ENCODE peak calls at places on chromosomes 2 and 18, in eight cellular contexts. G, A, Y, T, O, C, Z and B are unnamed samples.

GRCh38 chr2:215060851-215061541 is 77.4 kb downstream of the ABCA12 start:
- DNase-seq in G (no peak), A (no peak), Y (no peak), T (peak; percentile 36), O (no peak), C (no peak), Z (no peak), B (no peak)

GRCh38 chr2:73759287-73759764 is 20.6 kb downstream of the DUSP11 start:
- DNase-seq in G (no peak), A (no peak), Y (peak; percentile 54), T (no peak), O (no peak), C (peak; percentile 92), Z (no peak), B (no peak)

GRCh38 chr18:39494211-39494896 is 1928.8 kb upstream of the CELF4 start:
- DNase-seq in G (no peak), A (no peak), Y (no peak), T (no peak), O (no peak), C (no peak), Z (no peak), B (no peak)

GRCh38 chr2:118490323-118490722 is 357.1 kb downstream of the EN1 start:
- DNase-seq in G (no peak), A (no peak), Y (no peak), T (no peak), O (no peak), C (no peak), Z (peak; percentile 68), B (no peak)

GRCh38 chr2:216606551-216607527 is 26.4 kb upstream of the IGFBP2 start:
- DNase-seq in G (peak; percentile 2), A (no peak), Y (no peak), T (no peak), O (peak; percentile 82), C (no peak), Z (peak; percentile 77), B (no peak)

GRCh38 chr2:201448701-201449100 is 2.6 kb downstream of the TRAK2 start:
- DNase-seq in G (peak; percentile 30), A (no peak), Y (no peak), T (no peak), O (no peak), C (no peak), Z (no peak), B (no peak)

GRCh38 chr2:202261531-202261930 is 4.0 kb upstream of the NOP58 start:
- DNase-seq in G (no peak), A (no peak), Y (no peak), T (no peak), O (no peak), C (no peak), Z (no peak), B (no peak)

GRCh38 chr2:218340656-218341055 is 16.0 kb upstream of the CATIP start:
- DNase-seq in G (no peak), A (no peak), Y (no peak), T (peak; percentile 34), O (no peak), C (no peak), Z (no peak), B (no peak)

GRCh38 chr2:43133708-43134570 is 92.5 kb downstream of the ZFP36L2 start:
- DNase-seq in G (peak; percentile 71), A (peak; percentile 77), Y (no peak), T (peak; percentile 78), O (peak; percentile 95), C (no peak), Z (no peak), B (no peak)

GRCh38 chr18:67232406-67232805 is 284.1 kb downstream of the DSEL start:
- DNase-seq in G (no peak), A (no peak), Y (no peak), T (peak; percentile 29), O (no peak), C (peak; percentile 90), Z (no peak), B (peak; percentile 9)

GRCh38 chr2:43057026-43057741 is 169.2 kb downstream of the ZFP36L2 start:
- DNase-seq in G (no peak), A (no peak), Y (no peak), T (peak; percentile 72), O (peak; percentile 64), C (no peak), Z (no peak), B (no peak)

GRCh38 chr18:58792086-58792485 is 72.6 kb upstream of the ZNF532 start:
- DNase-seq in G (no peak), A (no peak), Y (no peak), T (no peak), O (no peak), C (no peak), Z (no peak), B (no peak)

GRCh38 chr2:107809835-107810234 is 16.9 kb upstream of the RGPD4 start:
- DNase-seq in G (no peak), A (no peak), Y (no peak), T (no peak), O (no peak), C (no peak), Z (no peak), B (no peak)

GRCh38 chr2:205827809-205828208 is 145.5 kb downstream of the NRP2 start:
- DNase-seq in G (no peak), A (no peak), Y (no peak), T (no peak), O (no peak), C (no peak), Z (no peak), B (no peak)

GRCh38 chr2:199940373-199940772 is 14.9 kb downstream of the TYW5 start:
- DNase-seq in G (no peak), A (no peak), Y (no peak), T (no peak), O (no peak), C (peak; percentile 30), Z (no peak), B (no peak)

GRCh38 chr2:42310007-42310511 is 51.0 kb downstream of the COX7A2L start:
- DNase-seq in G (no peak), A (no peak), Y (no peak), T (no peak), O (no peak), C (no peak), Z (no peak), B (no peak)

GRCh38 chr2:132677661-132678060 is 7.7 kb upstream of the LYPD1 start:
- DNase-seq in G (no peak), A (no peak), Y (no peak), T (no peak), O (no peak), C (peak; percentile 29), Z (no peak), B (no peak)

GRCh38 chr2:127581050-127581345 is 45.5 kb downstream of the MYO7B start:
- DNase-seq in G (no peak), A (peak; percentile 46), Y (no peak), T (no peak), O (peak; percentile 41), C (no peak), Z (no peak), B (no peak)

GRCh38 chr18:34158881-34159690 is 65.6 kb downstream of the NOL4 start:
- DNase-seq in G (no peak), A (peak; percentile 64), Y (peak; percentile 21), T (peak; percentile 43), O (peak; percentile 74), C (peak; percentile 19), Z (peak; percentile 95), B (no peak)

GRCh38 chr18:79789901-79790885 is 7.5 kb upstream of the KCNG2 start:
- DNase-seq in G (no peak), A (peak; percentile 60), Y (no peak), T (peak; percentile 90), O (peak; percentile 78), C (no peak), Z (no peak), B (no peak)

GRCh38 chr18:51110073-51110797 is 80.2 kb downstream of the SMAD4 start:
- DNase-seq in G (peak; percentile 43), A (peak; percentile 84), Y (peak; percentile 36), T (peak; percentile 98), O (peak; percentile 92), C (peak; percentile 59), Z (peak; percentile 83), B (peak; percentile 65)

GRCh38 chr2:237660381-237660900 is 33.1 kb downstream of the LRRFIP1 start:
- DNase-seq in G (no peak), A (peak; percentile 25), Y (no peak), T (no peak), O (no peak), C (no peak), Z (no peak), B (no peak)
- H3K27ac ChIP-seq in G (no peak overlapping the region), A (no peak overlapping the region), Y (no peak overlapping the region), T (no peak overlapping the region), O (no peak overlapping the region), C (no peak overlapping the region), Z (no peak overlapping the region), B (no peak overlapping the region)

DNA sequence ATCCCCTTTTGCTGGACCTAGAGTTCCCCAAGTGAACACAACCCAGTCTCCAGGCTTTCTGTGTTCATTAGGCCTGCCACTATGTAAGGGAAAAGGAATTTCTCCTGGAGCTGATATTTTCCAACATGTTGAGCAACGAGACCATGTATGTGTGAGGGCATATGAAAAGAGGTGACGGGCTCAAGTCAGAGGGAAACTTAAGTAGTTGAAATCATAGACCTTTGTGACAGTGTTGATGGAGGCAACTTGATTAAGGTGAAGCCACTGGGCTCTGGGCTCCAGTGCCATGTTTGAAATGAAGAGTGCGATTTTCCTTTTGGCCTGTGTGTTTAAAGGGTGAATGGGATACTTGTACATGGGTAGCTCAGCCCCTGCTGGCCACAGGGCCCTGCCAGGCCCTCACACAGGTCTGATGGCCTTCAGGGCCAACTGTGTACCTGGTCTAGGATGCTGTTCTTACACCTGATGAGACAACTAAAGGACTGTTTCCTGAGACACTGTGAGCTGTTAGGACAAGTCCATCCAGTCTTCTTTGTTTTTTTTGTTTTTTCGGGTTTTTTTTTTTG is 27.1 kb downstream of the FOSL2 start:
- DNase-seq in G (no peak), A (no peak), Y (no peak), T (no peak), O (no peak), C (no peak), Z (no peak), B (no peak)
- TF ChIP-seq CTCF in G (no peak), A (no peak), Y (no peak), T (no peak), O (no peak), C (no peak), Z (no peak), B (no peak)

GRCh38 chr18:42113529-42114191 is 158.6 kb downstream of the PIK3C3 start:
- DNase-seq in G (no peak), A (no peak), Y (no peak), T (no peak), O (no peak), C (peak; percentile 75), Z (no peak), B (no peak)
- H3K27ac ChIP-seq in G (no peak overlapping the region), A (peak overlapping the region; percentile 67), Y (no peak overlapping the region), T (peak overlapping the region; percentile 34), O (no peak overlapping the region), C (no peak overlapping the region), Z (no peak overlapping the region), B (no peak overlapping the region)

DNA sequence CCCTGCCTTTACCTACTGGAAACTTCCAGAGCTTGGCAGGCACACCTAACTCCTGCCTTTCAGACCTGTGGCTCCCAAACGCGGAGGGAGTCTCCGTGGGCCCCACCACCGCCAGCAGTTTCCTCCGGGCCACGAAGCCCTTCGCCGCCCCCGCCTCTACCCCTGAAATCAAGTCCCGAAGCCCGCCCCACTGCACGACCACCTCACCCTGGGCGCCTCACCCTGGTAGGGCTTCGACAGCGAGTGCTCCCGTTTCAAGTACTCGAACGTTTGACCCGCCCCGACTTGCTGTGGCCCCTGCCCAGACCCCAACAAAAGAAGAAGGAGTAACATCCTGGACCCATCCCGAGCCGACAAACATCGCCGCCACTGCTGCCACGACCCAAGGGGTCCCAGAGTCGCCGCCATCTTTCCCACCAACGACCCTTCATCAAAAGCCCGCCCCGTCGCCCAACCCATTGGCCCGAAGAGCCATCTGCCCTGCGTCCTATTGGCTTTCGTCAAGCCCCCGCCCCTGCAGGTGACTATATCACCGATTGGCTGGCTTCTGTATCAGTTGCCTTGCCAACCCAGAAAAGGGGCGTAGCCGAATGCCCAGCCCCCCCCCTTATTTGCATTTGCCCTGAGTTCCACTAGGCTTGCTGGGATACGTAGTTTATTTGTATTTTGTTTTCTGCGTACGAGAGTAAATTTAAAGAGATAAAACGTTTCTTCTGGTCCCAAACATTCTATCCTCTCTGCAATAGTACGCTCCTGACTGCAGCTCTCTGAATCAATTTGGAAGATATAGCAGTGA is at the start of gene LMAN2L:
- DNase-seq in G (peak; percentile 93), A (peak; percentile 98), Y (peak; percentile 99), T (peak; percentile 98), O (peak; percentile 97), C (peak; percentile 98), Z (peak; percentile 98), B (peak; percentile 97)
- TF ChIP-seq CTCF in G (no peak), A (no peak), Y (no peak), T (no peak), O (no peak), C (no peak), Z (no peak), B (no peak)